ENCODE peak calls at places on chromosomes 13 and 19, in ten cellular contexts. R, J, W, T, L, N, F, Y, G and E are unnamed samples.

GRCh38 chr13:20231839-20232555 is at the start of gene GJB6:
- DNase-seq in W (no peak), Y (no peak), N (no peak), R (no peak), J (no peak), G (peak; percentile 13), F (peak; percentile 24), L (no peak), T (peak; percentile 16), E (no peak)

GRCh38 chr13:113656831-113657671 is 947 bp downstream of the ATP4B start:
- DNase-seq in J (no peak), F (no peak), N (no peak), L (no peak), T (no peak), R (peak; percentile 14), Y (no peak), G (no peak), W (no peak), E (no peak)

GRCh38 chr13:87872813-87873212 is 201.6 kb downstream of the SLITRK5 start:
- DNase-seq in L (no peak), J (no peak), W (no peak), G (no peak), F (no peak), T (no peak), N (peak; percentile 27), R (no peak), Y (no peak), E (no peak)

GRCh38 chr19:46789371-46789770 is 977 bp upstream of the SLC1A5 start:
- DNase-seq in W (no peak), Y (no peak), L (no peak), R (no peak), J (no peak), F (no peak), T (no peak), G (no peak), N (no peak), E (no peak)

GRCh38 chr19:35851213-35852028 is 883 bp downstream of the NPHS1 start:
- DNase-seq in J (no peak), Y (no peak), F (no peak), L (no peak), W (no peak), N (no peak), T (peak; percentile 56), R (no peak), G (peak; percentile 47), E (no peak)

GRCh38 chr19:42316223-42317211 is 3.4 kb downstream of the TMEM145 start:
- DNase-seq in L (peak; percentile 69), W (no peak), R (no peak), G (no peak), T (no peak), N (no peak), F (no peak), J (no peak), Y (no peak), E (peak; percentile 78)

GRCh38 chr13:112744306-112745021 is 54.6 kb downstream of the ATP11A start:
- DNase-seq in Y (no peak), L (peak; percentile 69), F (no peak), T (peak; percentile 29), R (no peak), J (no peak), W (no peak), G (no peak), N (no peak), E (no peak)

GRCh38 chr19:19540707-19541515 is 2.8 kb downstream of the CILP2 start:
- DNase-seq in R (no peak), W (peak; percentile 45), N (peak; percentile 93), L (peak; percentile 60), G (peak; percentile 71), J (peak; percentile 66), Y (peak; percentile 47), F (peak; percentile 55), T (peak; percentile 90), E (no peak)

GRCh38 chr13:39259371-39259770 is 221.1 kb downstream of the NHLRC3 start:
- DNase-seq in R (no peak), N (no peak), J (no peak), Y (no peak), G (no peak), F (no peak), T (no peak), L (no peak), W (no peak), E (no peak)

GRCh38 chr13:33017410-33017929 is 1.2 kb downstream of the KL start:
- DNase-seq in F (no peak), J (no peak), L (peak; percentile 16), W (no peak), N (no peak), R (peak; percentile 61), T (no peak), Y (no peak), G (no peak), E (no peak)

GRCh38 chr13:32538234-32538620 is 368 bp downstream of the N4BP2L2 start:
- DNase-seq in T (peak; percentile 51), J (no peak), G (no peak), W (no peak), F (peak; percentile 54), R (peak; percentile 32), N (no peak), Y (peak; percentile 24), L (peak; percentile 58), E (no peak)

GRCh38 chr19:2612619-2613249 is 89.8 kb downstream of the GNG7 start:
- DNase-seq in J (no peak), F (no peak), T (no peak), G (no peak), L (no peak), Y (no peak), N (no peak), W (no peak), R (no peak), E (no peak)

GRCh38 chr13:96780105-96780504 is 214.2 kb downstream of the OXGR1 start:
- DNase-seq in L (no peak), R (peak; percentile 38), N (peak; percentile 25), J (no peak), F (no peak), G (no peak), Y (no peak), T (no peak), W (no peak), E (no peak)

GRCh38 chr13:81639984-81640582 is 1299.2 kb upstream of the SPRY2 start:
- DNase-seq in Y (no peak), R (no peak), G (peak; percentile 1), W (no peak), L (no peak), T (no peak), F (no peak), J (no peak), N (peak; percentile 56), E (no peak)

GRCh38 chr13:101085551-101085950 is 330.8 kb downstream of the NALCN start:
- DNase-seq in F (no peak), G (no peak), T (no peak), L (no peak), W (no peak), Y (no peak), N (no peak), J (no peak), R (no peak), E (no peak)

GRCh38 chr13:40442826-40443225 is 223.6 kb downstream of the FOXO1 start:
- DNase-seq in N (no peak), F (no peak), J (no peak), R (no peak), G (no peak), W (no peak), L (peak; percentile 35), T (no peak), Y (no peak), E (no peak)

GRCh38 chr19:30694156-30694555 is 322.0 kb downstream of the ZNF536 start:
- DNase-seq in W (no peak), G (no peak), J (no peak), R (no peak), F (no peak), Y (no peak), T (no peak), L (no peak), N (no peak), E (no peak)

GRCh38 chr13:42807866-42808265 is 26.5 kb downstream of the FAM216B start:
- DNase-seq in G (no peak), L (peak; percentile 60), N (peak; percentile 78), T (no peak), R (no peak), F (no peak), J (no peak), Y (no peak), W (no peak), E (no peak)

GRCh38 chr13:64912141-64912540 is 2318.0 kb downstream of the PCDH9 start:
- DNase-seq in G (no peak), R (no peak), Y (no peak), T (no peak), L (peak; percentile 89), J (no peak), W (no peak), F (no peak), N (peak; percentile 62), E (no peak)

GRCh38 chr13:28469316-28469715 is 25.6 kb downstream of the FLT1 start:
- DNase-seq in F (no peak), T (no peak), W (no peak), G (no peak), N (no peak), L (no peak), R (no peak), J (no peak), Y (no peak), E (no peak)

GRCh38 chr13:43080199-43080598 is 56.8 kb downstream of the DNAJC15 start:
- DNase-seq in G (no peak), R (no peak), T (no peak), L (no peak), W (no peak), F (no peak), N (no peak), J (no peak), Y (no peak), E (no peak)

GRCh38 chr13:113656015-113656588 is 1.9 kb downstream of the ATP4B start:
- DNase-seq in N (no peak), R (peak; percentile 7), Y (no peak), W (no peak), F (no peak), G (no peak), J (no peak), L (no peak), T (no peak), E (no peak)

GRCh38 chr13:106630650-106631049 is 62.7 kb upstream of the ARGLU1 start:
- DNase-seq in T (no peak), R (no peak), L (no peak), Y (no peak), J (no peak), G (no peak), W (no peak), N (no peak), F (no peak), E (no peak)

GRCh38 chr13:98976941-98977340 is 923 bp downstream of the DOCK9 start:
- DNase-seq in J (no peak), G (no peak), R (no peak), N (no peak), F (no peak), W (no peak), Y (no peak), L (peak; percentile 45), T (no peak), E (no peak)

GRCh38 chr19:13132471-13133166 is 14.6 kb downstream of the NACC1 start:
- DNase-seq in Y (no peak), G (no peak), W (no peak), T (no peak), R (no peak), J (no peak), L (peak; percentile 87), N (peak; percentile 28), F (no peak), E (peak; percentile 40)

GRCh38 chr19:35545855-35546381 is 492 bp downstream of the TMEM147 start:
- DNase-seq in G (peak; percentile 23), T (peak; percentile 60), R (no peak), L (peak; percentile 34), Y (peak; percentile 29), F (no peak), J (no peak), W (no peak), N (peak; percentile 23), E (peak; percentile 57)